ENCODE peak calls at places on chromosomes 12 and 14, in eight cellular contexts. I, S, H, B, U, P, C and R are unnamed samples.
A peak's percentile ranks its signal among the peaks of the same experiment; 100 is the strongest.

GRCh38 chr14:67395876-67396189 is 16.1 kb downstream of the PLEK2 start:
- DNase-seq in I (no peak), S (no peak), H (no peak), B (peak; percentile 71), U (no peak), P (no peak), C (no peak), R (no peak)

GRCh38 chr14:38838979-38839323 is 264.1 kb downstream of the SEC23A start:
- DNase-seq in I (no peak), S (no peak), H (no peak), B (no peak), U (no peak), P (no peak), C (no peak), R (no peak)

GRCh38 chr14:99995700-99996356 is 69.4 kb upstream of the EVL start:
- DNase-seq in I (no peak), S (peak; percentile 27), H (peak; percentile 48), B (peak; percentile 52), U (peak; percentile 60), P (peak; percentile 83), C (peak; percentile 83), R (peak; percentile 49)

GRCh38 chr12:6082613-6083012 is 41.9 kb downstream of the VWF start:
- DNase-seq in I (no peak), S (no peak), H (no peak), B (no peak), U (no peak), P (no peak), C (no peak), R (no peak)

GRCh38 chr14:22850944-22851790 is 14.8 kb downstream of the MMP14 start:
- DNase-seq in I (no peak), S (no peak), H (no peak), B (peak; percentile 100), U (no peak), P (peak; percentile 85), C (no peak), R (no peak)

GRCh38 chr14:99797231-99797630 is 4.0 kb downstream of the EML1 start:
- DNase-seq in I (no peak), S (no peak), H (no peak), B (no peak), U (no peak), P (no peak), C (no peak), R (no peak)

GRCh38 chr12:67991158-67991557 is 1.9 kb downstream of the IFNG-AS1 start:
- DNase-seq in I (no peak), S (no peak), H (peak; percentile 12), B (no peak), U (no peak), P (no peak), C (no peak), R (no peak)

GRCh38 chr14:36585100-36585499 is 2.7 kb upstream of the NKX2-8 start:
- DNase-seq in I (peak; percentile 75), S (no peak), H (no peak), B (no peak), U (no peak), P (no peak), C (no peak), R (no peak)

GRCh38 chr12:78671295-78671694 is 193.3 kb upstream of the SYT1 start:
- DNase-seq in I (no peak), S (no peak), H (no peak), B (peak; percentile 23), U (no peak), P (no peak), C (no peak), R (no peak)

GRCh38 chr12:117897379-117898161 is 71.2 kb downstream of the KSR2 start:
- DNase-seq in I (peak; percentile 16), S (no peak), H (no peak), B (no peak), U (no peak), P (no peak), C (no peak), R (no peak)

GRCh38 chr12:26867084-26867483 is 34.1 kb upstream of the ITPR2 start:
- DNase-seq in I (no peak), S (no peak), H (no peak), B (no peak), U (no peak), P (no peak), C (no peak), R (no peak)

GRCh38 chr12:131005161-131006035 is 51.7 kb downstream of the ADGRD1 start:
- DNase-seq in I (no peak), S (no peak), H (no peak), B (no peak), U (no peak), P (no peak), C (no peak), R (no peak)

GRCh38 chr12:93089805-93090569 is 160.9 kb upstream of the EEA1 start:
- DNase-seq in I (no peak), S (no peak), H (no peak), B (peak; percentile 94), U (no peak), P (no peak), C (no peak), R (no peak)

GRCh38 chr12:89663577-89664357 is 44.9 kb downstream of the ATP2B1 start:
- DNase-seq in I (no peak), S (no peak), H (no peak), B (peak; percentile 46), U (no peak), P (no peak), C (no peak), R (no peak)

GRCh38 chr12:10381912-10382628 is 7.8 kb downstream of the KLRK1 start:
- DNase-seq in I (no peak), S (no peak), H (no peak), B (no peak), U (no peak), P (no peak), C (no peak), R (no peak)